ENCODE peak calls at places on chromosomes 12 and 14, in eight cellular contexts. S, F, G, N, T, L, X and J are unnamed samples.

GRCh38 chr14:97723321-97723720 is 926.1 kb downstream of the VRK1 start:
- DNase-seq in S (no peak), F (no peak), G (no peak), N (no peak), T (no peak), L (no peak), X (no peak), J (no peak)

GRCh38 chr12:92718483-92718985 is 15.7 kb downstream of the PLEKHG7 start:
- DNase-seq in S (no peak), F (no peak), G (no peak), N (no peak), T (no peak), L (no peak), X (no peak), J (no peak)

GRCh38 chr12:127760996-127761395 is 506.0 kb upstream of the TMEM132C start:
- DNase-seq in S (no peak), F (no peak), G (no peak), N (no peak), T (no peak), L (no peak), X (no peak), J (no peak)

GRCh38 chr12:64618953-64619590 is 8.8 kb downstream of the RASSF3 start:
- DNase-seq in S (no peak), F (no peak), G (no peak), N (peak), T (peak), L (no peak), X (no peak), J (no peak)

GRCh38 chr14:101854366-101854765 is 92.9 kb downstream of the PPP2R5C start:
- DNase-seq in S (no peak), F (no peak), G (no peak), N (no peak), T (no peak), L (no peak), X (no peak), J (no peak)

GRCh38 chr12:103423061-103423473 is 72.7 kb downstream of the C12orf42 start:
- DNase-seq in S (no peak), F (no peak), G (no peak), N (no peak), T (no peak), L (no peak), X (no peak), J (no peak)

GRCh38 chr12:121774968-121775474 is 18.5 kb downstream of the RHOF start:
- DNase-seq in S (no peak), F (no peak), G (no peak), N (no peak), T (no peak), L (no peak), X (no peak), J (no peak)

GRCh38 chr14:99009875-99010274 is 262.1 kb downstream of the BCL11B start:
- DNase-seq in S (no peak), F (no peak), G (no peak), N (no peak), T (no peak), L (no peak), X (no peak), J (no peak)

GRCh38 chr14:24806061-24806678 is 172.2 kb upstream of the GZMB start:
- DNase-seq in S (peak), F (peak), G (no peak), N (peak), T (peak), L (peak), X (no peak), J (no peak)

GRCh38 chr12:1013618-1014489 is 22.8 kb downstream of the ERC1 start:
- DNase-seq in S (no peak), F (no peak), G (no peak), N (peak), T (no peak), L (no peak), X (no peak), J (no peak)

GRCh38 chr12:55723516-55724225 is 3.5 kb downstream of the RDH5 start:
- DNase-seq in S (no peak), F (no peak), G (no peak), N (no peak), T (no peak), L (no peak), X (no peak), J (no peak)

GRCh38 chr12:121797937-121798801 is 4.7 kb upstream of the RHOF start:
- DNase-seq in S (peak), F (peak), G (no peak), N (peak), T (no peak), L (no peak), X (no peak), J (no peak)

GRCh38 chr12:114809132-114809531 is 125.2 kb upstream of the TBX3 start:
- DNase-seq in S (no peak), F (no peak), G (no peak), N (no peak), T (no peak), L (no peak), X (no peak), J (no peak)

GRCh38 chr14:84068288-84068687 is 1461.7 kb upstream of the FLRT2 start:
- DNase-seq in S (no peak), F (no peak), G (no peak), N (no peak), T (no peak), L (no peak), X (no peak), J (no peak)

GRCh38 chr12:6041891-6042290 is 82.6 kb downstream of the VWF start:
- DNase-seq in S (no peak), F (no peak), G (no peak), N (no peak), T (no peak), L (no peak), X (no peak), J (no peak)

GRCh38 chr12:118033902-118034301 is 17.4 kb downstream of the RFC5 start:
- DNase-seq in S (no peak), F (no peak), G (no peak), N (no peak), T (no peak), L (no peak), X (no peak), J (no peak)

GRCh38 chr12:46786774-46787173 is 39.0 kb downstream of the SLC38A4 start:
- DNase-seq in S (no peak), F (no peak), G (no peak), N (no peak), T (no peak), L (no peak), X (no peak), J (no peak)

GRCh38 chr12:106022568-106023012 is 116.2 kb downstream of the NUAK1 start:
- DNase-seq in S (no peak), F (no peak), G (no peak), N (no peak), T (no peak), L (peak), X (no peak), J (no peak)

GRCh38 chr12:57202321-57202720 is 14.3 kb upstream of the NXPH4 start:
- DNase-seq in S (no peak), F (no peak), G (no peak), N (no peak), T (no peak), L (no peak), X (no peak), J (no peak)

GRCh38 chr14:68815288-68816182 is 22.7 kb upstream of the ZFP36L1 start:
- DNase-seq in S (no peak), F (no peak), G (no peak), N (no peak), T (no peak), L (no peak), X (no peak), J (no peak)

GRCh38 chr12:32535260-32535999 is 136.1 kb downstream of the FGD4 start:
- DNase-seq in S (peak), F (peak), G (no peak), N (peak), T (peak), L (peak), X (no peak), J (no peak)

GRCh38 chr14:48748151-48748550 is 838.0 kb downstream of the RPS29 start:
- DNase-seq in S (no peak), F (no peak), G (no peak), N (no peak), T (no peak), L (no peak), X (no peak), J (no peak)

GRCh38 chr12:94074970-94075695 is 73.2 kb upstream of the PLXNC1 start:
- DNase-seq in S (peak), F (peak), G (peak), N (peak), T (no peak), L (peak), X (no peak), J (no peak)

GRCh38 chr12:48285751-48286650 is 64.7 kb downstream of the ZNF641 start:
- DNase-seq in S (no peak), F (no peak), G (no peak), N (peak), T (peak), L (no peak), X (no peak), J (no peak)

GRCh38 chr12:132324173-132324572 is 5.2 kb downstream of the GALNT9 start:
- DNase-seq in S (no peak), F (no peak), G (no peak), N (no peak), T (no peak), L (no peak), X (no peak), J (no peak)